ENCODE peak calls at places on chromosomes 1 and 21, in nine cellular contexts. One of them, this sample, is unnamed.

GRCh38 chr1:184035719-184036516 is 1.6 kb downstream of the COLGALT2 start:
- DNase-seq in fibroblast of pulmonary artery: no peak
- DNase-seq in activated gamma-delta T cell: no peak
- DNase-seq in MV-4-11: no peak
- DNase-seq in LoVo: no peak
- DNase-seq in left colon: no peak
- DNase-seq in pancreas: peak
- DNase-seq in OCI-LY7: no peak
- DNase-seq in GDM1: no peak
- DNase-seq in this sample: no peak

GRCh38 chr1:179910934-179911333 is 28.8 kb downstream of the TOR1AIP1 start:
- DNase-seq in fibroblast of pulmonary artery: no peak
- DNase-seq in activated gamma-delta T cell: no peak
- DNase-seq in MV-4-11: peak
- DNase-seq in LoVo: no peak
- DNase-seq in left colon: no peak
- DNase-seq in pancreas: no peak
- DNase-seq in OCI-LY7: no peak
- DNase-seq in GDM1: no peak
- DNase-seq in this sample: no peak

GRCh38 chr21:37157938-37158337 is 84.9 kb downstream of the TTC3 start:
- DNase-seq in fibroblast of pulmonary artery: no peak
- DNase-seq in activated gamma-delta T cell: no peak
- DNase-seq in MV-4-11: no peak
- DNase-seq in LoVo: no peak
- DNase-seq in left colon: no peak
- DNase-seq in pancreas: no peak
- DNase-seq in OCI-LY7: no peak
- DNase-seq in GDM1: no peak
- DNase-seq in this sample: no peak

GRCh38 chr1:92968138-92969032 is 7.1 kb upstream of the DIPK1A start:
- DNase-seq in fibroblast of pulmonary artery: peak
- DNase-seq in activated gamma-delta T cell: no peak
- DNase-seq in MV-4-11: peak
- DNase-seq in LoVo: peak
- DNase-seq in left colon: no peak
- DNase-seq in pancreas: no peak
- DNase-seq in OCI-LY7: peak
- DNase-seq in GDM1: no peak
- DNase-seq in this sample: no peak

GRCh38 chr1:234258071-234258470 is 115.2 kb upstream of the COA6 start:
- DNase-seq in fibroblast of pulmonary artery: no peak
- DNase-seq in activated gamma-delta T cell: no peak
- DNase-seq in MV-4-11: no peak
- DNase-seq in LoVo: no peak
- DNase-seq in left colon: no peak
- DNase-seq in pancreas: no peak
- DNase-seq in OCI-LY7: no peak
- DNase-seq in GDM1: no peak
- DNase-seq in this sample: no peak

GRCh38 chr1:27528701-27529637 is 39.0 kb upstream of the WASF2 start:
- DNase-seq in fibroblast of pulmonary artery: peak
- DNase-seq in activated gamma-delta T cell: no peak
- DNase-seq in MV-4-11: no peak
- DNase-seq in LoVo: no peak
- DNase-seq in left colon: peak
- DNase-seq in pancreas: no peak
- DNase-seq in OCI-LY7: no peak
- DNase-seq in GDM1: no peak
- DNase-seq in this sample: no peak

GRCh38 chr1:30257322-30257721 is 466.1 kb downstream of the MATN1 start:
- DNase-seq in fibroblast of pulmonary artery: no peak
- DNase-seq in activated gamma-delta T cell: no peak
- DNase-seq in MV-4-11: no peak
- DNase-seq in LoVo: no peak
- DNase-seq in left colon: no peak
- DNase-seq in pancreas: no peak
- DNase-seq in OCI-LY7: no peak
- DNase-seq in GDM1: no peak
- DNase-seq in this sample: no peak

GRCh38 chr1:84995484-84996334 is 1.2 kb downstream of the MCOLN2 start:
- DNase-seq in fibroblast of pulmonary artery: no peak
- DNase-seq in activated gamma-delta T cell: no peak
- DNase-seq in MV-4-11: peak
- DNase-seq in LoVo: no peak
- DNase-seq in left colon: peak
- DNase-seq in pancreas: no peak
- DNase-seq in OCI-LY7: peak
- DNase-seq in GDM1: no peak
- DNase-seq in this sample: no peak

GRCh38 chr21:40754466-40754865 is 92.5 kb downstream of the DSCAM start:
- DNase-seq in fibroblast of pulmonary artery: no peak
- DNase-seq in activated gamma-delta T cell: no peak
- DNase-seq in MV-4-11: no peak
- DNase-seq in LoVo: no peak
- DNase-seq in left colon: no peak
- DNase-seq in pancreas: no peak
- DNase-seq in OCI-LY7: no peak
- DNase-seq in GDM1: no peak
- DNase-seq in this sample: no peak

GRCh38 chr1:106268070-106268469 is 788.4 kb upstream of the PRMT6 start:
- DNase-seq in fibroblast of pulmonary artery: peak
- DNase-seq in activated gamma-delta T cell: no peak
- DNase-seq in MV-4-11: no peak
- DNase-seq in LoVo: peak
- DNase-seq in left colon: no peak
- DNase-seq in pancreas: no peak
- DNase-seq in OCI-LY7: no peak
- DNase-seq in GDM1: no peak
- DNase-seq in this sample: no peak

GRCh38 chr1:101174722-101175121 is 62.1 kb upstream of the S1PR1 start:
- DNase-seq in fibroblast of pulmonary artery: peak
- DNase-seq in activated gamma-delta T cell: no peak
- DNase-seq in MV-4-11: no peak
- DNase-seq in LoVo: peak
- DNase-seq in left colon: no peak
- DNase-seq in pancreas: no peak
- DNase-seq in OCI-LY7: no peak
- DNase-seq in GDM1: no peak
- DNase-seq in this sample: no peak

GRCh38 chr21:38839683-38840286 is 34.1 kb downstream of the ETS2 start:
- DNase-seq in fibroblast of pulmonary artery: peak
- DNase-seq in activated gamma-delta T cell: no peak
- DNase-seq in MV-4-11: peak
- DNase-seq in LoVo: peak
- DNase-seq in left colon: no peak
- DNase-seq in pancreas: no peak
- DNase-seq in OCI-LY7: no peak
- DNase-seq in GDM1: no peak
- DNase-seq in this sample: no peak

GRCh38 chr1:243562473-243562872 is 287.6 kb downstream of the AKT3 start:
- DNase-seq in fibroblast of pulmonary artery: peak
- DNase-seq in activated gamma-delta T cell: no peak
- DNase-seq in MV-4-11: peak
- DNase-seq in LoVo: no peak
- DNase-seq in left colon: peak
- DNase-seq in pancreas: no peak
- DNase-seq in OCI-LY7: no peak
- DNase-seq in GDM1: no peak
- DNase-seq in this sample: no peak

GRCh38 chr1:207807395-207808321 is 55.8 kb downstream of the CD46 start:
- DNase-seq in fibroblast of pulmonary artery: no peak
- DNase-seq in activated gamma-delta T cell: no peak
- DNase-seq in MV-4-11: peak
- DNase-seq in LoVo: no peak
- DNase-seq in left colon: peak
- DNase-seq in pancreas: no peak
- DNase-seq in OCI-LY7: peak
- DNase-seq in GDM1: peak
- DNase-seq in this sample: no peak

GRCh38 chr1:230701434-230701833 is 12.5 kb downstream of the AGT start:
- DNase-seq in fibroblast of pulmonary artery: no peak
- DNase-seq in activated gamma-delta T cell: no peak
- DNase-seq in MV-4-11: no peak
- DNase-seq in LoVo: no peak
- DNase-seq in left colon: no peak
- DNase-seq in pancreas: no peak
- DNase-seq in OCI-LY7: no peak
- DNase-seq in GDM1: no peak
- DNase-seq in this sample: no peak

GRCh38 chr1:32241011-32241763 is 5.8 kb upstream of the FAM167B start:
- DNase-seq in fibroblast of pulmonary artery: peak
- DNase-seq in activated gamma-delta T cell: no peak
- DNase-seq in MV-4-11: no peak
- DNase-seq in LoVo: no peak
- DNase-seq in left colon: peak
- DNase-seq in pancreas: peak
- DNase-seq in OCI-LY7: no peak
- DNase-seq in GDM1: no peak
- DNase-seq in this sample: no peak

GRCh38 chr1:90561926-90562325 is 155.2 kb downstream of the BARHL2 start:
- DNase-seq in fibroblast of pulmonary artery: no peak
- DNase-seq in activated gamma-delta T cell: no peak
- DNase-seq in MV-4-11: no peak
- DNase-seq in LoVo: no peak
- DNase-seq in left colon: no peak
- DNase-seq in pancreas: no peak
- DNase-seq in OCI-LY7: no peak
- DNase-seq in GDM1: no peak
- DNase-seq in this sample: no peak

GRCh38 chr1:205826407-205826806 is 13.4 kb upstream of the SLC41A1 start:
- DNase-seq in fibroblast of pulmonary artery: no peak
- DNase-seq in activated gamma-delta T cell: no peak
- DNase-seq in MV-4-11: no peak
- DNase-seq in LoVo: no peak
- DNase-seq in left colon: no peak
- DNase-seq in pancreas: no peak
- DNase-seq in OCI-LY7: no peak
- DNase-seq in GDM1: no peak
- DNase-seq in this sample: no peak

This sample was measured in GM18507.